ENCODE peak calls at places on chromosome 12, in four cellular contexts. V is caudate nucleus, B is ELR, F is lower leg skin. W is an unnamed sample.

GRCh38 chr12:112980491-112981158 is 2.3 kb downstream of the OAS2 start:
- DNase-seq in V (no peak), B (no peak), F (no peak), W (peak)

GRCh38 chr12:12032260-12032761 is 38.4 kb upstream of the BCL2L14 start:
- DNase-seq in V (no peak), B (no peak), F (no peak), W (no peak)

GRCh38 chr12:109147954-109148353 is 31.6 kb downstream of the ACACB start:
- DNase-seq in V (no peak), B (no peak), F (no peak), W (no peak)

GRCh38 chr12:52149651-52150241 is 42.1 kb downstream of the KRT80 start:
- DNase-seq in V (no peak), B (no peak), F (no peak), W (no peak)

GRCh38 chr12:74317078-74317581 is 220.5 kb upstream of the ATXN7L3B start:
- DNase-seq in V (peak), B (peak), F (no peak), W (peak)

GRCh38 chr12:109445224-109445623 is 31.9 kb downstream of the KCTD10 start:
- DNase-seq in V (no peak), B (no peak), F (no peak), W (no peak)

GRCh38 chr12:85828576-85828975 is 7.6 kb downstream of the RASSF9 start:
- DNase-seq in V (no peak), B (no peak), F (no peak), W (no peak)

GRCh38 chr12:5022465-5023061 is 21.1 kb upstream of the KCNA5 start:
- DNase-seq in V (peak), B (peak), F (peak), W (peak)

GRCh38 chr12:25151476-25151875 is 43.5 kb downstream of the DNAI7 start:
- DNase-seq in V (no peak), B (peak), F (no peak), W (peak)

GRCh38 chr12:53755451-53756290 is 3.9 kb upstream of the CISTR start:
- DNase-seq in V (no peak), B (no peak), F (no peak), W (no peak)

GRCh38 chr12:102879144-102879763 is 37.8 kb downstream of the PAH start:
- DNase-seq in V (no peak), B (peak), F (no peak), W (peak)

GRCh38 chr12:121911824-121912585 is 6.4 kb upstream of the CFAP251 start:
- DNase-seq in V (no peak), B (no peak), F (no peak), W (no peak)

GRCh38 chr12:80166751-80167150 is 67.4 kb downstream of the OTOGL start:
- DNase-seq in V (no peak), B (no peak), F (no peak), W (no peak)

GRCh38 chr12:67442896-67443295 is 173.7 kb downstream of the CAND1 start:
- DNase-seq in V (no peak), B (no peak), F (no peak), W (no peak)

GRCh38 chr12:108134744-108135143 is 5.7 kb downstream of the WSCD2 start:
- DNase-seq in V (no peak), B (no peak), F (no peak), W (no peak)

W was measured in SK-MEL-5.